ENCODE peak calls at places on chromosomes 16 and 17, in ten cellular contexts. H is ELR; J is foreskin fibroblast; G is AG20443; Q is kidney glomerular epithelial cell; B is fibroblast of mammary gland; Y is stimulated activated naive CD4-positive, alpha-beta T cell treated with Interleukin-2 at 50 U/mL for 16 hours; E is activated T-helper 1 cell treated with anti-CD3 and anti-CD28 coated beads, Interleukin-2, amount 50 U/mL, for 16 hours; D is fibroblast of the aortic adventitia; K is NK-92 treated with Interleukin-12 subunit alpha and Interleukin-12 subunit beta, amount 100 ng/mL, for 24 hours. Z is an unnamed sample.

GRCh38 chr17:7632492-7632894 is 2.6 kb downstream of the SHBG start:
- DNase-seq in K (no peak), Q (no peak), G (peak; percentile 84), D (peak; percentile 73), Y (no peak), J (peak; percentile 77), B (peak; percentile 65), E (no peak), H (peak; percentile 65), Z (no peak)

GRCh38 chr17:6608321-6608720 is 32.2 kb downstream of the KIAA0753 start:
- DNase-seq in G (peak; percentile 13), Q (peak; percentile 32), B (peak; percentile 60), H (peak; percentile 78), D (peak; percentile 5), K (no peak), E (no peak), J (peak; percentile 64), Y (no peak), Z (no peak)

GRCh38 chr16:30923554-30924085 is at the start of gene FBXL19:
- DNase-seq in K (no peak), E (no peak), H (no peak), J (no peak), Q (no peak), G (peak; percentile 26), B (no peak), Y (no peak), D (no peak), Z (no peak)

GRCh38 chr17:65865715-65866425 is 304.4 kb upstream of the AXIN2 start:
- DNase-seq in G (no peak), E (no peak), H (no peak), J (no peak), K (no peak), Y (no peak), B (no peak), Q (no peak), D (no peak), Z (no peak)

GRCh38 chr17:78892520-78892919 is 10.5 kb downstream of the CEP295NL start:
- DNase-seq in B (no peak), H (no peak), G (no peak), Q (no peak), K (no peak), J (no peak), Y (no peak), E (no peak), D (no peak), Z (no peak)

GRCh38 chr16:48405907-48406306 is 20.7 kb upstream of the SIAH1 start:
- DNase-seq in K (no peak), Y (no peak), D (no peak), E (no peak), Q (no peak), G (no peak), H (no peak), J (no peak), B (no peak), Z (no peak)

GRCh38 chr16:66608241-66609138 is 4.0 kb downstream of the CMTM3 start:
- DNase-seq in Y (peak; percentile 73), H (peak; percentile 91), Q (peak; percentile 75), J (peak; percentile 92), K (peak; percentile 42), B (peak; percentile 84), D (peak; percentile 89), E (peak; percentile 72), G (peak; percentile 94), Z (peak; percentile 91)

GRCh38 chr17:52789829-52790228 is 631.3 kb upstream of the CA10 start:
- DNase-seq in G (no peak), J (no peak), E (no peak), D (no peak), B (no peak), Y (no peak), K (no peak), H (no peak), Q (no peak), Z (no peak)

GRCh38 chr16:84875846-84876245 is 56.1 kb downstream of the CRISPLD2 start:
- DNase-seq in Y (no peak), H (no peak), Q (no peak), B (no peak), D (no peak), K (no peak), J (no peak), E (no peak), G (no peak), Z (no peak)

GRCh38 chr17:65956814-65957213 is 235.1 kb downstream of the CEP112 start:
- DNase-seq in B (no peak), D (no peak), Y (no peak), J (peak; percentile 28), H (peak; percentile 45), E (no peak), Q (no peak), K (no peak), G (no peak), Z (no peak)

GRCh38 chr16:64711026-64711425 is 410.8 kb downstream of the CDH11 start:
- DNase-seq in B (no peak), H (no peak), Q (no peak), E (no peak), D (peak; percentile 67), K (no peak), Y (no peak), J (no peak), G (peak; percentile 65), Z (no peak)

GRCh38 chr16:31423241-31423640 is 4.9 kb downstream of the COX6A2 start:
- DNase-seq in Q (no peak), E (no peak), Y (no peak), G (no peak), J (no peak), H (no peak), K (no peak), D (no peak), B (no peak), Z (no peak)

GRCh38 chr17:80307994-80308671 is 47.5 kb downstream of the RNF213 start:
- DNase-seq in Q (no peak), Y (no peak), B (no peak), D (no peak), H (no peak), J (no peak), G (no peak), E (no peak), K (no peak), Z (no peak)

GRCh38 chr17:31535581-31535981 is 144.1 kb downstream of the RAB11FIP4 start:
- DNase-seq in B (no peak), G (no peak), H (no peak), E (no peak), Q (no peak), K (no peak), J (no peak), D (no peak), Y (no peak), Z (no peak)

GRCh38 chr17:16419929-16420271 is 4.5 kb downstream of the TRPV2 start:
- DNase-seq in E (peak; percentile 35), Q (no peak), D (no peak), Y (peak; percentile 43), K (no peak), J (peak; percentile 89), G (peak; percentile 70), H (peak; percentile 96), B (peak; percentile 87), Z (no peak)

Z was measured in lung.